ENCODE peak calls at places on chromosomes 4 and X, in seven cellular contexts. C is stimulated activated CD4-positive, alpha-beta T cell treated with anti-CD3 and anti-CD28 coated beads, Interleukin-1b, Interleukin-23, amount 100 ng/mL, for 4 hours; F is T-helper 17 cell; U is dorsolateral prefrontal cortex; E is Peyer's patch; G is activated CD8-positive, alpha-beta memory T cell treated with anti-CD3 and anti-CD28 coated beads for 48 hours; W is colonic mucosa. Z is an unnamed sample.
A peak's percentile ranks its signal among the peaks of the same experiment; 100 is the strongest.

GRCh38 chrX:136689441-136689840 is 41.5 kb downstream of the CD40LG start:
- DNase-seq in W (no peak), G (no peak), U (no peak), C (no peak), E (no peak), F (no peak), Z (no peak)

GRCh38 chr4:153095448-153096204 is 108.6 kb upstream of the TRIM2 start:
- DNase-seq in W (no peak), G (no peak), F (no peak), E (no peak), U (no peak), C (no peak), Z (no peak)

GRCh38 chr4:184664445-184665210 is 15.1 kb downstream of the PRIMPOL start:
- DNase-seq in G (no peak), W (no peak), U (no peak), F (no peak), C (no peak), E (no peak), Z (no peak)

GRCh38 chr4:64079316-64079715 is 329.9 kb downstream of the TECRL start:
- DNase-seq in U (no peak), C (no peak), W (no peak), G (no peak), E (no peak), F (no peak), Z (no peak)

GRCh38 chrX:40148189-40148438 is 50.4 kb upstream of the BCOR start:
- DNase-seq in F (no peak), C (no peak), G (no peak), U (no peak), E (no peak), W (no peak), Z (no peak)

GRCh38 chrX:68332156-68332823 is 101.0 kb downstream of the OPHN1 start:
- DNase-seq in G (no peak), E (no peak), U (no peak), F (no peak), W (no peak), C (no peak), Z (no peak)

GRCh38 chrX:132837971-132838370 is 120.5 kb downstream of the HS6ST2 start:
- DNase-seq in G (no peak), E (no peak), F (no peak), W (peak; percentile 57), U (no peak), C (no peak), Z (no peak)

GRCh38 chr4:7166286-7166685 is 26.1 kb upstream of the SORCS2 start:
- DNase-seq in U (no peak), C (no peak), E (peak; percentile 63), W (no peak), G (no peak), F (no peak), Z (peak; percentile 54)

GRCh38 chr4:48138936-48139335 is 4.9 kb upstream of the TXK start:
- DNase-seq in E (no peak), C (no peak), U (no peak), G (no peak), W (no peak), F (no peak), Z (no peak)

GRCh38 chr4:85478576-85478975 is 3.6 kb downstream of the ARHGAP24 start:
- DNase-seq in F (no peak), G (no peak), W (no peak), U (no peak), C (no peak), E (no peak), Z (no peak)

GRCh38 chr4:14695411-14695810 is 306.9 kb upstream of the CPEB2 start:
- DNase-seq in W (no peak), U (no peak), G (no peak), C (no peak), F (no peak), E (no peak), Z (no peak)

GRCh38 chr4:3573131-3573530 is 40.9 kb upstream of the LRPAP1 start:
- DNase-seq in F (no peak), C (no peak), W (no peak), E (no peak), U (no peak), G (no peak), Z (peak; percentile 62)

GRCh38 chr4:85170241-85170640 is 203.8 kb upstream of the WDFY3 start:
- DNase-seq in G (no peak), F (no peak), W (no peak), C (no peak), U (no peak), E (no peak), Z (no peak)

GRCh38 chr4:99414401-99414800 is 20.7 kb downstream of the ADH7 start:
- DNase-seq in W (peak; percentile 58), G (no peak), C (no peak), U (no peak), F (no peak), E (no peak), Z (no peak)

GRCh38 chrX:152600853-152601635 is 36.7 kb upstream of the GABRQ start:
- DNase-seq in G (no peak), E (no peak), U (peak; percentile 51), W (no peak), C (no peak), F (no peak), Z (no peak)

GRCh38 chrX:132737743-132738142 is 220.7 kb downstream of the HS6ST2 start:
- DNase-seq in W (no peak), U (no peak), G (no peak), E (no peak), C (peak; percentile 12), F (no peak), Z (no peak)

GRCh38 chr4:40149960-40150385 is 46.9 kb upstream of the RHOH start:
- DNase-seq in G (peak; percentile 36), E (no peak), W (peak; percentile 78), F (peak; percentile 41), U (peak; percentile 36), C (peak; percentile 73), Z (no peak)

GRCh38 chr4:169359961-169360360 is 89.2 kb upstream of the SH3RF1 start:
- DNase-seq in G (no peak), U (no peak), E (no peak), F (no peak), C (no peak), W (no peak), Z (no peak)

GRCh38 chr4:54041916-54042315 is 22.5 kb downstream of the CHIC2 start:
- DNase-seq in C (no peak), G (no peak), F (no peak), E (no peak), W (no peak), U (no peak), Z (no peak)

GRCh38 chrX:22135171-22135711 is 103.1 kb downstream of the PHEX start:
- DNase-seq in W (no peak), G (no peak), E (no peak), F (no peak), U (no peak), C (no peak), Z (no peak)

GRCh38 chr4:111230265-111230664 is 607.4 kb upstream of the PITX2 start:
- DNase-seq in C (no peak), F (no peak), U (no peak), W (no peak), G (no peak), E (no peak), Z (no peak)

GRCh38 chr4:90958256-90958895 is 831.2 kb downstream of the CCSER1 start:
- DNase-seq in C (no peak), E (no peak), F (no peak), U (no peak), G (no peak), W (no peak), Z (no peak)

GRCh38 chrX:119753639-119754257 is 4.6 kb upstream of the SOWAHD start:
- DNase-seq in C (peak; percentile 40), G (no peak), F (no peak), W (peak; percentile 47), E (no peak), U (no peak), Z (no peak)

GRCh38 chr4:38368612-38369011 is 295.4 kb upstream of the KLF3 start:
- DNase-seq in G (no peak), E (no peak), W (no peak), C (no peak), U (no peak), F (no peak), Z (no peak)

GRCh38 chr4:158535130-158535614 is 13.5 kb downstream of the RXFP1 start:
- DNase-seq in U (no peak), W (no peak), E (no peak), C (no peak), G (no peak), F (no peak), Z (no peak)

GRCh38 chr4:17662694-17663093 is 48.3 kb downstream of the MED28 start:
- DNase-seq in G (no peak), U (no peak), W (no peak), E (no peak), C (no peak), F (no peak), Z (no peak)

GRCh38 chr4:101277661-101278060 is 69.7 kb downstream of the PPP3CA start:
- DNase-seq in U (no peak), C (no peak), E (no peak), G (no peak), W (no peak), F (no peak), Z (no peak)

GRCh38 chrX:136291824-136292223 is 8.9 kb upstream of the ADGRG4 start:
- DNase-seq in E (no peak), F (no peak), G (no peak), W (no peak), C (no peak), U (no peak), Z (no peak)

GRCh38 chrX:15916704-15917084 is 62.1 kb upstream of the AP1S2 start:
- DNase-seq in W (no peak), G (no peak), C (no peak), F (no peak), U (no peak), E (no peak), Z (no peak)

GRCh38 chrX:128807367-128807766 is 715.9 kb downstream of the SMARCA1 start:
- DNase-seq in C (no peak), E (no peak), F (no peak), G (no peak), U (no peak), W (no peak), Z (no peak)

GRCh38 chrX:17414839-17415238 is 39.8 kb downstream of the NHS start:
- DNase-seq in G (no peak), C (no peak), E (peak; percentile 49), W (peak; percentile 34), F (no peak), U (no peak), Z (no peak)

GRCh38 chr4:89196745-89197144 is 85.4 kb downstream of the TIGD2 start:
- DNase-seq in C (no peak), G (no peak), F (no peak), U (no peak), W (no peak), E (no peak), Z (no peak)

GRCh38 chr4:105495667-105496066 is 21.8 kb upstream of the PPA2 start:
- DNase-seq in U (no peak), E (no peak), W (no peak), G (no peak), F (no peak), C (no peak), Z (no peak)

GRCh38 chrX:111519215-111519614 is 7.8 kb downstream of the SERTM2 start:
- DNase-seq in W (no peak), E (no peak), G (no peak), F (no peak), C (no peak), U (no peak), Z (no peak)

GRCh38 chrX:46310815-46311497 is 234.3 kb downstream of the ZNF674 start:
- DNase-seq in E (no peak), W (no peak), F (no peak), G (no peak), C (no peak), U (no peak), Z (no peak)

GRCh38 chr4:37634180-37634579 is 52.0 kb downstream of the RELL1 start:
- DNase-seq in F (no peak), U (no peak), E (no peak), W (no peak), C (no peak), G (no peak), Z (no peak)

GRCh38 chr4:62470421-62470983 is 1270.4 kb downstream of the ADGRL3 start:
- DNase-seq in C (no peak), E (no peak), F (no peak), G (no peak), U (no peak), W (no peak), Z (no peak)